ENCODE peak calls at places on chromosomes 13 and 19, in eight cellular contexts. B, E, U, T, Q, S, I and N are unnamed samples.
A peak's percentile ranks its signal among the peaks of the same experiment; 100 is the strongest.

GRCh38 chr13:99415851-99416331 is 85.4 kb upstream of the TM9SF2 start:
- DNase-seq in T (no peak), B (no peak), Q (no peak), S (no peak), I (no peak), E (no peak), U (no peak), N (peak; percentile 22)

GRCh38 chr13:98439896-98440295 is 137.0 kb downstream of the STK24 start:
- DNase-seq in T (no peak), E (no peak), S (no peak), U (no peak), I (no peak), B (no peak), Q (no peak), N (no peak)

GRCh38 chr13:28475916-28476725 is 18.8 kb downstream of the FLT1 start:
- DNase-seq in B (no peak), Q (no peak), I (peak; percentile 16), U (no peak), E (no peak), S (no peak), T (no peak), N (no peak)

GRCh38 chr19:38386968-38387549 is 775 bp downstream of the GGN start:
- DNase-seq in B (peak; percentile 13), I (no peak), T (no peak), U (no peak), Q (no peak), E (no peak), S (no peak), N (no peak)

GRCh38 chr13:57630661-57631606 is 610 bp upstream of the PCDH17 start:
- DNase-seq in E (no peak), U (no peak), S (peak; percentile 52), B (peak; percentile 30), Q (peak; percentile 69), T (no peak), I (no peak), N (no peak)

GRCh38 chr13:42788601-42789000 is 7.2 kb downstream of the FAM216B start:
- DNase-seq in Q (no peak), U (no peak), B (no peak), S (no peak), T (no peak), E (no peak), I (no peak), N (no peak)

GRCh38 chr13:46598140-46598819 is 45.3 kb downstream of the LRCH1 start:
- DNase-seq in B (no peak), E (no peak), I (no peak), Q (no peak), T (no peak), U (no peak), S (no peak), N (peak; percentile 28)

GRCh38 chr13:48738261-48738755 is 84.6 kb downstream of the CYSLTR2 start:
- DNase-seq in E (no peak), Q (no peak), U (no peak), T (no peak), I (no peak), S (no peak), B (no peak), N (no peak)

GRCh38 chr13:73467103-73467502 is 408.3 kb downstream of the KLF5 start:
- DNase-seq in I (no peak), E (no peak), U (no peak), B (no peak), Q (no peak), T (no peak), S (no peak), N (no peak)

GRCh38 chr13:83752141-83752540 is 130.1 kb downstream of the SLITRK1 start:
- DNase-seq in E (no peak), I (peak; percentile 79), B (no peak), U (no peak), S (peak; percentile 69), Q (no peak), T (no peak), N (no peak)

GRCh38 chr13:40318366-40318765 is 348.1 kb downstream of the FOXO1 start:
- DNase-seq in S (no peak), U (peak; percentile 66), Q (peak; percentile 68), E (peak; percentile 26), I (no peak), B (peak; percentile 55), T (no peak), N (no peak)

GRCh38 chr13:112873851-112874750 is 94.9 kb upstream of the MCF2L start:
- DNase-seq in U (peak; percentile 86), S (peak; percentile 64), B (peak; percentile 90), E (peak; percentile 83), T (peak; percentile 18), I (peak; percentile 46), Q (peak; percentile 90), N (peak; percentile 56)

GRCh38 chr19:18896421-18896841 is 473 bp upstream of the CERS1 start:
- DNase-seq in B (peak; percentile 22), E (no peak), Q (no peak), I (no peak), T (no peak), U (no peak), S (no peak), N (no peak)